ENCODE peak calls at places on chromosome 3, in six cellular contexts. P is stimulated activated CD8-positive, alpha-beta memory T cell treated with anti-CD3 and anti-CD28 coated beads, Interleukin-7, amount 100 ng/mL, for 4 hours; R is AG08396; U is HS-5; A is fibroblast of villous mesenchyme; Y is NCI-H1417. Q is an unnamed sample.

GRCh38 chr3:42884324-42884723 is 8.6 kb upstream of the CYP8B1 start:
- DNase-seq in U (no peak), Y (no peak), P (no peak), A (no peak), R (no peak), Q (peak)

GRCh38 chr3:50652709-50653108 is 22.0 kb upstream of the DOCK3 start:
- DNase-seq in R (no peak), U (no peak), P (peak), Y (no peak), A (peak), Q (no peak)

GRCh38 chr3:59733041-59733809 is 683.4 kb upstream of the CFAP20DC start:
- DNase-seq in U (no peak), P (no peak), A (no peak), Y (no peak), R (no peak), Q (no peak)

GRCh38 chr3:113890256-113890900 is 51.8 kb downstream of the GRAMD1C start:
- DNase-seq in Y (no peak), A (no peak), P (no peak), R (no peak), U (no peak), Q (no peak)

GRCh38 chr3:47057212-47057671 is 77.8 kb downstream of the NBEAL2 start:
- DNase-seq in P (peak), U (no peak), R (peak), Y (no peak), A (peak), Q (no peak)

GRCh38 chr3:191328963-191329653 is at the start of gene CCDC50:
- DNase-seq in Y (peak), A (peak), R (peak), P (peak), U (peak), Q (no peak)

GRCh38 chr3:179991104-179991503 is 45.6 kb downstream of the PEX5L start:
- DNase-seq in A (no peak), Y (no peak), U (no peak), P (no peak), R (no peak), Q (no peak)

GRCh38 chr3:66236281-66236680 is 15.5 kb downstream of the SLC25A26 start:
- DNase-seq in U (no peak), R (no peak), Y (no peak), A (no peak), P (no peak), Q (no peak)

GRCh38 chr3:16675805-16676204 is 70.6 kb upstream of the DAZL start:
- DNase-seq in R (no peak), U (no peak), P (no peak), A (no peak), Y (no peak), Q (no peak)

GRCh38 chr3:81216192-81216591 is 545.3 kb downstream of the GBE1 start:
- DNase-seq in A (peak), R (peak), U (peak), P (no peak), Y (no peak), Q (peak)

GRCh38 chr3:99683465-99683864 is 45.1 kb downstream of the COL8A1 start:
- DNase-seq in A (no peak), P (no peak), R (no peak), U (no peak), Y (no peak), Q (no peak)

GRCh38 chr3:164467027-164467426 is 611.3 kb downstream of the SI start:
- DNase-seq in R (no peak), U (no peak), Y (no peak), A (no peak), P (no peak), Q (no peak)

GRCh38 chr3:12139111-12139511 is 19.6 kb downstream of the TIMP4 start:
- DNase-seq in P (no peak), Y (no peak), R (peak), U (no peak), A (peak), Q (no peak)

GRCh38 chr3:129226374-129226773 is 23.0 kb upstream of the COPG1 start:
- DNase-seq in U (no peak), Y (no peak), R (peak), A (peak), P (no peak), Q (peak)

GRCh38 chr3:192819001-192819569 is 91.7 kb upstream of the FGF12 start:
- DNase-seq in A (peak), U (no peak), R (peak), Y (no peak), P (no peak), Q (no peak)

GRCh38 chr3:48928679-48929078 is 10.0 kb downstream of the ARIH2 start:
- DNase-seq in U (no peak), A (no peak), R (peak), Y (no peak), P (no peak), Q (no peak)

GRCh38 chr3:107025961-107026360 is 351.3 kb upstream of the CCDC54 start:
- DNase-seq in A (no peak), P (no peak), U (no peak), R (no peak), Y (no peak), Q (no peak)

GRCh38 chr3:10709110-10709781 is 106.8 kb upstream of the SLC6A11 start:
- DNase-seq in Y (no peak), P (no peak), R (no peak), U (no peak), A (no peak), Q (no peak)

GRCh38 chr3:103308921-103309320 is 874.1 kb downstream of the ZPLD1 start:
- DNase-seq in P (no peak), R (no peak), U (no peak), Y (no peak), A (no peak), Q (no peak)

GRCh38 chr3:43077261-43077660 is 28.6 kb downstream of the POMGNT2 start:
- DNase-seq in Y (no peak), R (no peak), A (no peak), P (no peak), U (no peak), Q (no peak)

GRCh38 chr3:38165722-38166387 is 518 bp downstream of the OXSR1 start:
- DNase-seq in A (peak), R (peak), Y (no peak), P (no peak), U (no peak), Q (no peak)

GRCh38 chr3:53774414-53774813 is 71.8 kb downstream of the CHDH start:
- DNase-seq in U (no peak), A (no peak), P (no peak), R (no peak), Y (no peak), Q (no peak)

GRCh38 chr3:156614642-156615511 is 59.5 kb upstream of the TIPARP start:
- DNase-seq in U (no peak), Y (no peak), P (no peak), A (no peak), R (peak), Q (no peak)

GRCh38 chr3:39103791-39104552 is 3.5 kb downstream of the GORASP1 start:
- DNase-seq in U (no peak), P (no peak), R (no peak), Y (no peak), A (no peak), Q (no peak)

GRCh38 chr3:197541756-197542539 is 13.8 kb downstream of the BDH1 start:
- DNase-seq in P (no peak), A (peak), U (no peak), R (peak), Y (no peak), Q (no peak)

GRCh38 chr3:161854232-161854771 is 357.7 kb downstream of the OTOL1 start:
- DNase-seq in Y (peak), U (peak), A (peak), R (no peak), P (no peak), Q (peak)

GRCh38 chr3:20645340-20645739 is 459.3 kb upstream of the SGO1 start:
- DNase-seq in A (no peak), P (no peak), R (no peak), Y (no peak), U (no peak), Q (no peak)

GRCh38 chr3:99862208-99862607 is 44.5 kb downstream of the CMSS1 start:
- DNase-seq in P (no peak), U (peak), Y (no peak), R (peak), A (no peak), Q (no peak)

GRCh38 chr3:111751961-111752360 is 107.1 kb upstream of the PHLDB2 start:
- DNase-seq in R (peak), Y (no peak), P (no peak), U (no peak), A (peak), Q (no peak)

GRCh38 chr3:138197058-138197457 is 10.0 kb downstream of the ARMC8 start:
- DNase-seq in U (no peak), P (no peak), A (peak), R (peak), Y (no peak), Q (no peak)

GRCh38 chr3:192449036-192449435 is 278.3 kb downstream of the FGF12 start:
- DNase-seq in U (no peak), A (no peak), P (no peak), Y (no peak), R (no peak), Q (no peak)

GRCh38 chr3:30620402-30621360 is 14.3 kb downstream of the TGFBR2 start:
- DNase-seq in R (no peak), Y (no peak), U (no peak), A (no peak), P (no peak), Q (no peak)

GRCh38 chr3:120858501-120858900 is 49.5 kb upstream of the STXBP5L start:
- DNase-seq in U (peak), R (no peak), A (no peak), Y (no peak), P (no peak), Q (no peak)

GRCh38 chr3:132605374-132605792 is 8.3 kb downstream of the ACKR4 start:
- DNase-seq in U (no peak), Y (no peak), P (no peak), R (no peak), A (no peak), Q (no peak)

GRCh38 chr3:138945646-138946553 is 1.0 kb downstream of the FOXL2 start:
- DNase-seq in Y (no peak), A (peak), P (no peak), R (no peak), U (no peak), Q (peak)

GRCh38 chr3:6125520-6125919 is 735.4 kb upstream of the GRM7 start:
- DNase-seq in P (no peak), A (no peak), Y (no peak), U (no peak), R (no peak), Q (no peak)

GRCh38 chr3:65995030-65995429 is 43.7 kb downstream of the MAGI1 start:
- DNase-seq in R (no peak), A (peak), U (peak), P (no peak), Y (no peak), Q (no peak)

GRCh38 chr3:46127503-46127902 is 80.6 kb downstream of the CCR1 start:
- DNase-seq in R (peak), A (peak), Y (no peak), P (no peak), U (peak), Q (no peak)

GRCh38 chr3:64072111-64072510 is 48.8 kb upstream of the PSMD6 start:
- DNase-seq in R (no peak), P (no peak), A (no peak), Y (no peak), U (no peak), Q (no peak)

Q was measured in epithelial cell of prostate.